ENCODE peak calls at places on chromosomes 3 and 15, in four cellular contexts. P is HepG2, O is GM12878, A is K562. W is an unnamed sample.

GRCh38 chr3:40713306-40713705 is 188.5 kb downstream of the ZNF621 start:
- DNase-seq in P (no peak), O (no peak), A (no peak), W (no peak)

GRCh38 chr3:196740476-196741400 is 1.1 kb downstream of the PAK2 start:
- DNase-seq in P (peak), O (no peak), A (peak), W (peak)

GRCh38 chr3:80244390-80244789 is 476.6 kb upstream of the ROBO1 start:
- DNase-seq in P (no peak), O (no peak), A (no peak), W (no peak)

GRCh38 chr15:56053046-56053400 is 59.6 kb upstream of the NEDD4 start:
- DNase-seq in P (no peak), O (no peak), A (no peak), W (no peak)

GRCh38 chr3:152320201-152320617 is 51.5 kb downstream of the MBNL1 start:
- DNase-seq in P (no peak), O (no peak), A (peak), W (no peak)

GRCh38 chr15:62165029-62165792 is at the start of gene C2CD4B:
- DNase-seq in P (no peak), O (no peak), A (peak), W (no peak)

GRCh38 chr15:31367021-31367729 is 40.5 kb downstream of the KLF13 start:
- DNase-seq in P (no peak), O (no peak), A (no peak), W (no peak)

GRCh38 chr3:175336406-175337133 is 477.4 kb downstream of the NAALADL2 start:
- DNase-seq in P (no peak), O (no peak), A (no peak), W (no peak)

GRCh38 chr3:148191966-148192365 is 505.7 kb upstream of the AGTR1 start:
- DNase-seq in P (no peak), O (no peak), A (no peak), W (no peak)

GRCh38 chr15:36811903-36812302 is 232.5 kb downstream of the CDIN1 start:
- DNase-seq in P (no peak), O (no peak), A (no peak), W (no peak)

GRCh38 chr3:185210621-185211157 is 43.2 kb downstream of the EHHADH start:
- DNase-seq in P (no peak), O (no peak), A (no peak), W (no peak)

GRCh38 chr3:4721511-4721911 is 228.4 kb downstream of the ITPR1 start:
- DNase-seq in P (no peak), O (no peak), A (no peak), W (no peak)

GRCh38 chr15:93716615-93717221 is 514.6 kb upstream of the MCTP2 start:
- DNase-seq in P (no peak), O (no peak), A (no peak), W (no peak)

GRCh38 chr15:49062900-49063299 is 16.7 kb upstream of the SECISBP2L start:
- DNase-seq in P (no peak), O (no peak), A (no peak), W (no peak)

GRCh38 chr3:71244153-71245051 is 339.1 kb downstream of the FOXP1 start:
- DNase-seq in P (no peak), O (no peak), A (peak), W (no peak)

GRCh38 chr3:71240035-71240434 is 343.5 kb downstream of the FOXP1 start:
- DNase-seq in P (no peak), O (no peak), A (no peak), W (no peak)

GRCh38 chr3:71243230-71243629 is 340.3 kb downstream of the FOXP1 start:
- DNase-seq in P (no peak), O (no peak), A (no peak), W (no peak)

GRCh38 chr3:71245052-71245488 is 338.5 kb downstream of the FOXP1 start:
- DNase-seq in P (peak), O (no peak), A (no peak), W (peak)

DNA sequence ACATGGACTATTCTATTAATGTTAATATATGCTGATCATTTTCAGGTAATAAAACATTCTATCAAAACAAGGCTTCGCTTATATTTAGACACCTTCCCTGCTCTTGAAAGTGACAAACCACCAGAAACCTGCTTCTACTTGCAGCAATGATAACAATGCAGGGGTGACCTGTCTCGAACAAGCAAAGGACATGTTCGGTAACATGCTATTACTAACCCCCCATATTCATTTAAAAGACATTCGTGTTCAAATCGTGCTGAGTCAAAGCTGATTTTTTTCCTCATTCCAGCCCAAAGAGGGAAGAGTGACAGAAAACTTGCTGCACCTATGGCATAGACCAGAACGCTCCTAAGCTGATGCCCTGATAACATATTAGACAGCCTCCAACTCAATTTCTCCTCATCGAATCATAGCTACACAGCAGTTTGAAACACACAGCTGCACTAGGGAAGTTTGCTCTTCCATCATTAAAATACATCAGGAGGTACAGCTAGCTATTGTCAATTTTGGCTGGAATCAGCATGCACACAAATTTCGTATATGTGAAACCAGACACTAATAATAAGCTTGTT is 341.5 kb downstream of the FOXP1 start:
- DNase-seq in P (no peak), O (no peak), A (no peak), W (no peak)
- TF ChIP-seq BHLHE40 in P (no peak), O (no peak), A (no peak), W (no peak)

GRCh38 chr3:134388748-134389485 is 14.7 kb upstream of the AMOTL2 start:
- DNase-seq in P (no peak), O (no peak), A (no peak), W (no peak)
- TF ChIP-seq FOXK2 in P (no peak), O (no peak), A (no peak), W (no peak)

GRCh38 chr15:58200739-58201138 is 62.6 kb downstream of the AQP9 start:
- DNase-seq in P (no peak), O (no peak), A (no peak), W (no peak)

GRCh38 chr15:58201536-58201935 is 63.4 kb downstream of the AQP9 start:
- DNase-seq in P (no peak), O (no peak), A (no peak), W (no peak)

DNA sequence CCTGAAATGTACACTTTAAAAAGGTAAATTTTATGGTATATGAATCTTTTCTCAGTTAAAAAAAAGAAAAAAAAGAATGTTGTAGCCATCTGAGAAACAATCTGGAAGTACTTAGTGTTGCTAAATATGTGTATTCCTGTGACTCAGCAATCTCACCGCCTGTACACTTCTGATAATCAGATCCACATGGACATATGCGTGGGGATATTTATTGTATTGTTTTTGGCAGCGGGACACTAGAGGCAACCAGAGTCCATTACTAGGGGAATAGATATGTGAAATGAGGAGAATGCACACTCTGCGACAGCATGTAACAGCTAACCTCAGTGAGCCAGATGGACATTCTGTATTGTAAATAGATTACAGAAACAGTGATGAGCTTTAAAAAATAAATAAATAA is 65.4 kb downstream of the AQP9 start:
- DNase-seq in P (no peak), O (no peak), A (peak), W (no peak)
- TF ChIP-seq TARDBP in P (no peak), O (no peak), A (no peak), W (no peak)

GRCh38 chr15:101459579-101460300 is 29.8 kb downstream of the PCSK6 start:
- DNase-seq in P (no peak), O (no peak), A (no peak), W (no peak)

GRCh38 chr15:101461097-101461496 is 28.4 kb downstream of the PCSK6 start:
- DNase-seq in P (no peak), O (no peak), A (no peak), W (no peak)

GRCh38 chr15:101456079-101456791 is 33.3 kb downstream of the PCSK6 start:
- DNase-seq in P (no peak), O (no peak), A (peak), W (no peak)

GRCh38 chr15:101458158-101458895 is 31.2 kb downstream of the PCSK6 start:
- DNase-seq in P (no peak), O (no peak), A (no peak), W (no peak)

GRCh38 chr15:101458908-101459578 is 30.5 kb downstream of the PCSK6 start:
- DNase-seq in P (no peak), O (no peak), A (no peak), W (no peak)
- TF ChIP-seq BHLHE40 in P (no peak), O (no peak), A (no peak), W (no peak)

GRCh38 chr3:114056130-114057010 is at the start of the genes CCDC191 and QTRT2:
- DNase-seq in P (peak), O (peak), A (peak), W (peak)
- TF ChIP-seq FOXK2 in P (peak), O (no peak), A (peak), W (no peak)

DNA sequence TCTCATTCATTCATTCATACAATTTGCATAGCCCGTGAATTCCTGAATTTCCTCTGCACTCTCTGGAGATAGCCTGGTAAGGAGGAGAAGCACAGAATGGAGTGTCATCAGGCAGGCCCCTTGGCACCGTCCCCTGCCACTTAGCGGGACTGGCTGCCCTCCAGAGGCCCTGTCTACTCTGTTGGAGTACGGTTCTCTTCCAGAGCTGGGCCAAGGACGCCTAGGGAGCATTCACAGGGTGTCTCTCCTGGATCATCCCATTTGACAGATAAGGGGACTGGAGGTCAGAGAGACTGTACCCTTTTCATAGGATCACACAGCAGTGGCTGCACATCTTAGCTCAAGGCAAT is 48.0 kb downstream of the PTH1R start:
- DNase-seq in P (no peak), O (no peak), A (no peak), W (no peak)
- TF ChIP-seq TARDBP in P (no peak), O (no peak), A (no peak), W (no peak)

GRCh38 chr15:77017761-77018720 is 23.1 kb downstream of the PSTPIP1 start:
- DNase-seq in P (no peak), O (no peak), A (no peak), W (no peak)
- TF ChIP-seq BHLHE40 in P (no peak), O (no peak), A (no peak), W (no peak)

DNA sequence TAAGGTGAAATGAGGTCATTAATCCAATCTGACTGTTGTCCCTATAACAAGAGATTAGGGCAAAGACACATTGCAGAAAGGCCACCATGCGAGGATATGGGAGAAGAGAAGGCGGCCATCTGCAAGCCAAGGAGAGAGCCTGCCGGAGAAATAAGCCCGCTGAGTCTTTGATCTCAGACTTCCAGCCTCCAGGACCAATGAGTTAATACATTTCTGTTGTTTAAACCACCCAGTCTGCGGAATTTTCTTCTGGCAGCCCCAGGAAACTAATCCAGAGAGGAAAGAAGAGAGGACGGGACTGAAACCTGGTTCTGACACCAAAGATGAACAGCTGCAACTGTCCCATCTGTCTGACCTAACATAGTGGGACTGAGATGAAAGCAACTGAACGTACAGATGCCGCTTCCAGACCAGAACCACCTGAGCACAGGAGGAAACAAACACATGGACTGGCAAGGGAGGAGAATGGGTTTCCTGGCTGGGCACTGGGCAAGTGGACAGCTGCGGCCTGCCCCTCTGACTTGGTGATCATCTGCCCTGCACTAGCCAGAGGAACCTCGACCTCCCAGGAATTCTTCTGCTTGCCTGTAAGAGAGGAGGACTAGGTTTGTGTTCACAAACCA is 32.3 kb downstream of the VGLL4 start:
- DNase-seq in P (no peak), O (no peak), A (no peak), W (no peak)
- TF ChIP-seq FOXK2 in P (no peak), O (no peak), A (no peak), W (no peak)